ENCODE peak calls at places on chromosomes 1 and 21, in five cellular contexts. One of them, this sample, is unnamed.

GRCh38 chr1:154453155-154453554 is 48.0 kb downstream of the IL6R start:
- DNase-seq in IMR-90: no peak
- DNase-seq in amygdala: no peak
- DNase-seq in iPS DF 6.9: no peak
- DNase-seq in T-helper 1 cell: no peak
- DNase-seq in this sample: peak

GRCh38 chr1:206583461-206584264 is 28.6 kb downstream of the EIF2D start:
- DNase-seq in IMR-90: peak
- DNase-seq in amygdala: peak
- DNase-seq in iPS DF 6.9: peak
- DNase-seq in T-helper 1 cell: peak
- DNase-seq in this sample: peak

GRCh38 chr1:185144233-185144632 is 12.5 kb downstream of the TRMT1L start:
- DNase-seq in IMR-90: peak
- DNase-seq in amygdala: no peak
- DNase-seq in iPS DF 6.9: no peak
- DNase-seq in T-helper 1 cell: no peak
- DNase-seq in this sample: no peak

GRCh38 chr1:83900530-83900929 is 98.4 kb downstream of the TTLL7 start:
- DNase-seq in IMR-90: peak
- DNase-seq in amygdala: no peak
- DNase-seq in iPS DF 6.9: no peak
- DNase-seq in T-helper 1 cell: no peak
- DNase-seq in this sample: no peak

GRCh38 chr1:197029749-197030148 is 37.3 kb downstream of the F13B start:
- DNase-seq in IMR-90: peak
- DNase-seq in amygdala: no peak
- DNase-seq in iPS DF 6.9: no peak
- DNase-seq in T-helper 1 cell: no peak
- DNase-seq in this sample: no peak

GRCh38 chr1:54528613-54529012 is 19.4 kb upstream of the ACOT11 start:
- DNase-seq in IMR-90: no peak
- DNase-seq in amygdala: no peak
- DNase-seq in iPS DF 6.9: no peak
- DNase-seq in T-helper 1 cell: no peak
- DNase-seq in this sample: no peak

GRCh38 chr1:214234635-214235025 is 46.3 kb upstream of the SMYD2 start:
- DNase-seq in IMR-90: peak
- DNase-seq in amygdala: no peak
- DNase-seq in iPS DF 6.9: no peak
- DNase-seq in T-helper 1 cell: no peak
- DNase-seq in this sample: no peak

GRCh38 chr21:25342811-25343210 is 264.5 kb downstream of the MRPL39 start:
- DNase-seq in IMR-90: peak
- DNase-seq in amygdala: no peak
- DNase-seq in iPS DF 6.9: no peak
- DNase-seq in T-helper 1 cell: no peak
- DNase-seq in this sample: no peak

GRCh38 chr1:64664287-64664686 is 80.6 kb upstream of the RAVER2 start:
- DNase-seq in IMR-90: no peak
- DNase-seq in amygdala: peak
- DNase-seq in iPS DF 6.9: no peak
- DNase-seq in T-helper 1 cell: no peak
- DNase-seq in this sample: no peak

GRCh38 chr21:16318651-16319300 is 589.0 kb downstream of the USP25 start:
- DNase-seq in IMR-90: no peak
- DNase-seq in amygdala: no peak
- DNase-seq in iPS DF 6.9: no peak
- DNase-seq in T-helper 1 cell: no peak
- DNase-seq in this sample: no peak

GRCh38 chr1:220894025-220894923 is 15.0 kb downstream of the HLX start:
- DNase-seq in IMR-90: no peak
- DNase-seq in amygdala: no peak
- DNase-seq in iPS DF 6.9: no peak
- DNase-seq in T-helper 1 cell: no peak
- DNase-seq in this sample: no peak

GRCh38 chr1:20724364-20725188 is 6.8 kb upstream of the KIF17 start:
- DNase-seq in IMR-90: no peak
- DNase-seq in amygdala: no peak
- DNase-seq in iPS DF 6.9: no peak
- DNase-seq in T-helper 1 cell: no peak
- DNase-seq in this sample: no peak

GRCh38 chr1:1605034-1605591 is 5.2 kb upstream of the FNDC10 start:
- DNase-seq in IMR-90: no peak
- DNase-seq in amygdala: no peak
- DNase-seq in iPS DF 6.9: no peak
- DNase-seq in T-helper 1 cell: peak
- DNase-seq in this sample: no peak

GRCh38 chr1:207282049-207282448 is 39.4 kb upstream of the CD55 start:
- DNase-seq in IMR-90: peak
- DNase-seq in amygdala: no peak
- DNase-seq in iPS DF 6.9: no peak
- DNase-seq in T-helper 1 cell: no peak
- DNase-seq in this sample: no peak

GRCh38 chr21:31354122-31354521 is 10.1 kb upstream of the TIAM1 start:
- DNase-seq in IMR-90: no peak
- DNase-seq in amygdala: no peak
- DNase-seq in iPS DF 6.9: no peak
- DNase-seq in T-helper 1 cell: no peak
- DNase-seq in this sample: no peak

GRCh38 chr1:55018395-55018794 is 19.7 kb downstream of the BSND start:
- DNase-seq in IMR-90: no peak
- DNase-seq in amygdala: no peak
- DNase-seq in iPS DF 6.9: no peak
- DNase-seq in T-helper 1 cell: no peak
- DNase-seq in this sample: no peak

GRCh38 chr1:164823486-164824279 is 264.7 kb downstream of the PBX1 start:
- DNase-seq in IMR-90: peak
- DNase-seq in amygdala: no peak
- DNase-seq in iPS DF 6.9: no peak
- DNase-seq in T-helper 1 cell: no peak
- DNase-seq in this sample: no peak

GRCh38 chr1:40107290-40107959 is 10.4 kb upstream of the PPT1 start:
- DNase-seq in IMR-90: no peak
- DNase-seq in amygdala: no peak
- DNase-seq in iPS DF 6.9: no peak
- DNase-seq in T-helper 1 cell: no peak
- DNase-seq in this sample: no peak